ENCODE peak calls at places on chromosome 3, in nine cellular contexts. D is HCT116, X is PC-3, P is neural progenitor cell, E is GM23338, F is hepatocyte, S is MM.1S, R is SK-N-SH, V is GM23248. B is an unnamed sample.

GRCh38 chr3:13227315-13228165 is 154.3 kb upstream of the IQSEC1 start:
- DNase-seq in P (no peak), V (no peak), E (no peak), D (no peak), S (no peak), F (no peak), R (peak; percentile 4), X (no peak), B (no peak)

GRCh38 chr3:111636506-111636905 is 41.4 kb upstream of the ZBED2 start:
- DNase-seq in V (peak; percentile 46), R (no peak), X (no peak), E (no peak), F (no peak), P (peak; percentile 29), D (no peak), S (no peak), B (no peak)

GRCh38 chr3:125051715-125052581 is 3.8 kb downstream of the HEG1 start:
- DNase-seq in S (no peak), F (no peak), E (peak; percentile 68), D (no peak), X (peak; percentile 68), P (peak; percentile 66), R (no peak), V (peak; percentile 97), B (peak; percentile 19)

GRCh38 chr3:187955076-187955952 is 198.6 kb upstream of the LPP start:
- DNase-seq in F (peak; percentile 46), S (no peak), X (peak; percentile 58), E (no peak), P (no peak), D (no peak), V (peak; percentile 90), R (no peak), B (no peak)

GRCh38 chr3:4107430-4107829 is 195.7 kb upstream of the SETMAR start:
- DNase-seq in P (no peak), E (peak; percentile 59), F (no peak), V (no peak), S (no peak), R (no peak), D (no peak), X (no peak), B (no peak)

GRCh38 chr3:45054196-45054857 is 28.2 kb downstream of the CLEC3B start:
- DNase-seq in F (no peak), S (no peak), P (no peak), V (peak; percentile 89), D (no peak), X (peak; percentile 56), R (no peak), E (no peak), B (no peak)

GRCh38 chr3:42509111-42509510 is 6.7 kb downstream of the VIPR1 start:
- DNase-seq in V (no peak), E (no peak), F (no peak), P (no peak), R (no peak), D (no peak), S (no peak), X (no peak), B (no peak)

GRCh38 chr3:141828487-141829284 is 47.8 kb upstream of the ATP1B3 start:
- DNase-seq in X (peak; percentile 57), S (no peak), P (peak; percentile 27), R (no peak), V (peak; percentile 61), E (no peak), F (peak; percentile 32), D (no peak), B (no peak)

GRCh38 chr3:171770689-171771620 is 39.3 kb downstream of the PLD1 start:
- DNase-seq in E (peak; percentile 83), S (peak; percentile 79), V (peak; percentile 94), R (no peak), D (no peak), F (peak; percentile 81), P (no peak), X (peak; percentile 89), B (no peak)

GRCh38 chr3:45204136-45204535 is 22.0 kb downstream of the TMEM158 start:
- DNase-seq in X (peak; percentile 43), P (no peak), S (no peak), R (no peak), E (no peak), D (no peak), F (peak; percentile 33), V (peak; percentile 53), B (no peak)

GRCh38 chr3:11850003-11850402 is 3.3 kb upstream of the TAMM41 start:
- DNase-seq in V (no peak), P (no peak), D (no peak), F (no peak), R (no peak), X (no peak), S (no peak), E (no peak), B (no peak)

GRCh38 chr3:32018723-32019564 is 37.4 kb downstream of the ZNF860 start:
- DNase-seq in S (peak; percentile 39), R (peak; percentile 55), F (peak; percentile 54), X (peak; percentile 78), P (peak; percentile 63), E (peak; percentile 77), D (peak; percentile 54), V (peak; percentile 69), B (peak; percentile 72)

GRCh38 chr3:135641771-135642170 is 323.8 kb upstream of the PPP2R3A start:
- DNase-seq in P (no peak), V (no peak), X (no peak), D (no peak), R (no peak), S (no peak), E (no peak), F (no peak), B (no peak)

GRCh38 chr3:58577269-58577821 is at the start of gene FAM107A:
- DNase-seq in F (no peak), P (peak; percentile 58), D (no peak), S (no peak), R (no peak), X (peak; percentile 33), E (peak; percentile 87), V (peak; percentile 88), B (no peak)

GRCh38 chr3:122795674-122795969 is 753 bp downstream of the SLC49A4 start:
- DNase-seq in S (peak; percentile 19), F (no peak), P (no peak), X (no peak), D (no peak), E (no peak), V (peak; percentile 40), R (no peak), B (no peak)

GRCh38 chr3:122794779-122795673 is at the start of gene SLC49A4:
- DNase-seq in X (peak; percentile 89), F (peak; percentile 92), S (peak; percentile 86), D (peak; percentile 46), E (peak; percentile 89), R (peak; percentile 97), V (peak; percentile 86), P (peak; percentile 94), B (peak; percentile 82)

GRCh38 chr3:122797291-122797690 is 2.4 kb downstream of the SLC49A4 start:
- DNase-seq in R (no peak), X (peak; percentile 30), D (no peak), F (no peak), S (no peak), E (no peak), P (no peak), V (no peak), B (no peak)

GRCh38 chr3:122793568-122794416 is at the start of gene HSPBAP1:
- DNase-seq in D (peak; percentile 87), S (peak; percentile 96), F (peak; percentile 94), X (peak; percentile 95), E (peak; percentile 98), P (peak; percentile 94), V (peak; percentile 93), R (peak; percentile 92), B (peak; percentile 95)

DNA sequence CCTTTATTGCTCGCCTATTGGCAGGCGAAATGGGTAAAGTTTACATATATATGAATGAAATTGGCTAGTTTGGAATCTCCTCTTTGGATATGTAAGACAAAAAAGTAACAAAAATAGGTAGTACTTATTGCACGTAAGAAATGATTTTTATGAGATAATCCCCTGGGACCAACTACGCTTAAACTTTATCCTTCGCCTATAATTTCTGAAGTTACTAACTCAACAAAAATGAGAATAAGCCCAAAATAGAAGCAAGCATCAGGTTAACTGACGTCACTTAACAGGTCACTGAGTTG is 438 bp upstream of the SLC49A4 start:
- DNase-seq in R (no peak), S (no peak), X (no peak), V (no peak), E (no peak), F (no peak), D (no peak), P (no peak), B (no peak)
- TF ChIP-seq EZH2phosphoT487 in R (no peak), S (no peak), X (no peak), V (no peak), E (no peak), F (no peak), D (no peak), P (no peak), B (no peak)

DNA sequence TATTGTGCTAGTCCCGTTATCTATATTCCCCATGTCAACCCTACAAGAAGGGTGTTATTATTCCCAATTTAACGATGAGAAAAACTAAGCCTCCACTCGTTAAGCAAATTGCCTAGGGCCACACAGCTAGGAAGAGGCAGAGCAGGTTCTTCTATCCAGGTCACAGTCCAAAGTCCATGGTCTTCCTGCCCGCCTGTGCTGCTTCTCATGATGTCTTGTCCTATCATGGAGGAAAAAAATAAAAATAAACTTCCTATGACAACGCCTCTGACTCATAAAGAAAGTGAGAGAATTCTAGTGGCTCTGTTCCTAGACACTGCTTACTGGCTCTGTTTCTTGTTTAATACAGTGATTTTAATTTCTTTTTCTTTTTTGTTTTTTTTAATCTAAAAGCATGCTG is 9.7 kb downstream of the COL8A1 start:
- DNase-seq in X (peak; percentile 94), F (peak; percentile 56), S (peak; percentile 9), V (peak; percentile 87), E (no peak), R (no peak), D (no peak), P (no peak), B (no peak)
- H3K4me2 ChIP-seq in X (peak overlapping the region; percentile 70), F (no peak overlapping the region), S (no peak overlapping the region), V (peak overlapping the region; percentile 50), E (no peak overlapping the region), R (no peak overlapping the region), D (no peak overlapping the region), P (no peak overlapping the region), B (no peak overlapping the region)

DNA sequence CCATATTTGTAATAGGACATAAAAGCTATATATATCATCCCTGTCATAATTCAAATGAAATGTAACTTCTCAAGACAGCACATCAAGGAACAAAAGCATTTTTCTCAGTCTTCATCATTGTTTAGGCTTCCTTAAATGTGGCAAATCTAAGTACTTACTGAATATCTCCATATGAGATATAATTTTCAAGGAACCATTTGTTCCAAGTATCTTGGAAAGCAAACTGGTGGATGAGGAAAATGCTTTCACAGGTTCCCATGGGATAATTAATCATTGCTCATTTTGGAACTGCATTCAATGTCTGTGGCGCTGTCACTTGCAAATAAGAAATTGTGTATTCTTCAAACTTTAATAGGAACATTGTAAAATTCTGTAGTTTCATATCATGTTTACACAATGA is 52.6 kb upstream of the ZNF385D start:
- DNase-seq in P (no peak), X (no peak), F (no peak), S (no peak), E (no peak), D (no peak), R (no peak), V (no peak), B (no peak)
- TF ChIP-seq EZH2phosphoT487 in P (no peak), X (no peak), F (no peak), S (no peak), E (no peak), D (no peak), R (no peak), V (no peak), B (no peak)

GRCh38 chr3:128179474-128179819 is 26.2 kb downstream of the EEFSEC start:
- DNase-seq in P (no peak), F (no peak), V (no peak), R (no peak), X (no peak), E (peak; percentile 42), S (no peak), D (no peak), B (no peak)
- H3K4me2 ChIP-seq in P (no peak overlapping the region), F (peak overlapping the region; percentile 36), V (no peak overlapping the region), R (peak overlapping the region; percentile 71), X (no peak overlapping the region), E (peak overlapping the region; percentile 65), S (no peak overlapping the region), D (no peak overlapping the region), B (peak overlapping the region; percentile 62)

B was measured in OCI-LY7.